ENCODE peak calls at places on chromosomes 4 and X, in five cellular contexts. X, E, O, A and R are unnamed samples.

GRCh38 chrX:103688949-103689348 is 2.5 kb upstream of the MORF4L2 start:
- DNase-seq in O (no peak), A (peak), E (peak), X (no peak), R (peak)

GRCh38 chrX:140477987-140478386 is 26.9 kb downstream of the SOX3 start:
- DNase-seq in E (no peak), A (no peak), X (no peak), O (peak), R (no peak)

GRCh38 chrX:72060196-72060974 is 71.3 kb downstream of the RTL5 start:
- DNase-seq in X (peak), A (peak), E (no peak), O (peak), R (no peak)

GRCh38 chr4:138275946-138276621 is 33.9 kb upstream of the SLC7A11 start:
- DNase-seq in E (no peak), A (no peak), X (no peak), O (no peak), R (no peak)

GRCh38 chr4:184279496-184280082 is 61.9 kb upstream of the ENPP6 start:
- DNase-seq in O (no peak), X (no peak), E (no peak), A (no peak), R (no peak)

GRCh38 chr4:48258845-48259397 is 10.7 kb downstream of the TEC start:
- DNase-seq in E (no peak), X (no peak), O (no peak), A (no peak), R (no peak)

GRCh38 chr4:152679414-152680281 is at the start of gene TMEM154:
- DNase-seq in X (no peak), A (peak), E (peak), O (peak), R (peak)

GRCh38 chr4:88759039-88759631 is 61.5 kb upstream of the NAP1L5 start:
- DNase-seq in X (no peak), O (peak), E (no peak), A (peak), R (no peak)

GRCh38 chrX:56728752-56729151 is 291 bp upstream of the NBDY start:
- DNase-seq in X (no peak), E (no peak), A (no peak), O (no peak), R (no peak)

GRCh38 chr4:119299221-119300071 is 22.5 kb downstream of the FABP2 start:
- DNase-seq in A (no peak), O (peak), E (peak), X (no peak), R (no peak)

GRCh38 chr4:186104114-186104894 is at the start of gene FAM149A:
- DNase-seq in A (no peak), E (peak), X (no peak), O (no peak), R (no peak)

GRCh38 chr4:34619531-34620109 is 1624.7 kb downstream of the ARAP2 start:
- DNase-seq in X (no peak), O (no peak), A (no peak), E (no peak), R (no peak)

GRCh38 chrX:151754042-151754419 is 19.5 kb downstream of the CNGA2 start:
- DNase-seq in A (no peak), E (no peak), O (peak), X (no peak), R (no peak)

GRCh38 chr4:120924931-120925330 is 2.4 kb upstream of the PRDM5 start:
- DNase-seq in O (no peak), X (no peak), E (no peak), A (no peak), R (no peak)

GRCh38 chr4:186021461-186022167 is 47.3 kb upstream of the TLR3 start:
- DNase-seq in E (peak), A (peak), X (no peak), O (peak), R (peak)